ENCODE peak calls at places on chromosomes 3 and 15, in seven cellular contexts. Q is cardiac muscle cell, A is adrenal gland, U is endothelial cell of umbilical vein, V is fibroblast of lung, J is cardiac fibroblast, N is uterus. E is an unnamed sample.

GRCh38 chr15:80750591-80750990 is 28.6 kb upstream of the CEMIP start:
- DNase-seq in Q (no peak), A (no peak), U (no peak), V (peak), J (no peak), N (no peak), E (peak)

GRCh38 chr15:98177950-98178848 is 217.7 kb downstream of the ARRDC4 start:
- DNase-seq in Q (peak), A (peak), U (peak), V (peak), J (peak), N (peak), E (peak)

GRCh38 chr15:101043911-101044624 is 124.9 kb downstream of the LRRK1 start:
- DNase-seq in Q (no peak), A (peak), U (no peak), V (no peak), J (no peak), N (peak), E (no peak)

GRCh38 chr15:58332676-58333400 is 99.0 kb upstream of the LIPC start:
- DNase-seq in Q (no peak), A (no peak), U (no peak), V (peak), J (peak), N (no peak), E (peak)

GRCh38 chr3:62439176-62439813 is 65.9 kb upstream of the FEZF2 start:
- DNase-seq in Q (no peak), A (no peak), U (no peak), V (no peak), J (no peak), N (no peak), E (no peak)

GRCh38 chr3:126963261-126964190 is 19.4 kb upstream of the PLXNA1 start:
- DNase-seq in Q (no peak), A (no peak), U (no peak), V (no peak), J (no peak), N (no peak), E (no peak)

GRCh38 chr3:133943639-133944131 is 48.0 kb upstream of the RAB6B start:
- DNase-seq in Q (no peak), A (no peak), U (peak), V (peak), J (peak), N (peak), E (peak)

GRCh38 chr3:120555661-120556509 is 40.3 kb upstream of the NDUFB4 start:
- DNase-seq in Q (no peak), A (peak), U (no peak), V (no peak), J (no peak), N (no peak), E (no peak)

GRCh38 chr15:33138000-33138399 is 56.5 kb downstream of the FMN1 start:
- DNase-seq in Q (no peak), A (no peak), U (no peak), V (no peak), J (peak), N (no peak), E (no peak)

GRCh38 chr3:45688194-45688881 is 858 bp upstream of the SACM1L start:
- DNase-seq in Q (peak), A (no peak), U (peak), V (peak), J (no peak), N (peak), E (no peak)

GRCh38 chr3:90015688-90016356 is 908.4 kb downstream of the EPHA3 start:
- DNase-seq in Q (no peak), A (no peak), U (no peak), V (peak), J (peak), N (no peak), E (peak)

GRCh38 chr3:122679467-122680291 is 960 bp upstream of the PARP14 start:
- DNase-seq in Q (no peak), A (peak), U (peak), V (peak), J (peak), N (peak), E (no peak)

GRCh38 chr15:67127334-67127664 is 61.9 kb downstream of the SMAD3 start:
- DNase-seq in Q (no peak), A (no peak), U (no peak), V (no peak), J (no peak), N (no peak), E (no peak)

DNA sequence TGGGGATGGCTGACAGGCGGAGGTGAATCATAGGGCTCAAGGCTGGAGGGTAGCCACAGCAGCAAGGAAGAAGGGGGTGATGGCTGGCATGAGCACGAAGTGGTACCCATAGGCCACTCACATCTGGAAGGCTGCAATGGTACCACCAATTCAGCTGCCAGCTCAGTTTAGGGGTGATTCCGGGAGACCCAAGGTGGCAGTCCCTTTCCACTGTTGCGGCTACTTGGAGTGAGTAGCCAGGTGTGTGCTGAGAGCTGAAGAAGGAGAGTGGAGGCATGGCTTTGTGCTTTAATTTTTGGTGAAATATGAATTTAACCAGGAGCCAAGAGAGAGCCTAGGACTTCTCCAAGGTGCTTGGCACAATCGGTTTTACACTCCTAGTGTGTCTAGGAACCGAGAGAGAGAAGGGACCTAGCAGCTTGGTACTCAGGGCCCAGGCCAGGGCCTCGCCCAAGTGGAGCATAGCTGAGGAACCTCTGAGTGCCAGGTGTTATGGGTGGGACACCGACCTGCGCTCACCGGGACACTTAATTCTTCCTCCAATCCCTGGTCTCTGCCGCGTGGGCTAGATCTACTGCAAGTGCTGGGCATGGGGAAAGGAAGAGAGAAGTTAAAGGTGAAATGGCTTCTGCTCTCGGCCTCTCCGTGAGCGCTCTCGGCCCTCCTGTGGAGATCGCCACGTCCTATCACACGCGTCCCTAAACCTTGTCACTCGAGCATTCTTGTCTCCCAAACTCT is 32.2 kb upstream of the POLG start:
- DNase-seq in Q (no peak), A (no peak), U (no peak), V (no peak), J (no peak), N (no peak), E (no peak)
- H3K4me3 ChIP-seq in Q (no peak), A (no peak), U (no peak), V (no peak), J (no peak), N (no peak), E (no peak)

GRCh38 chr3:48004694-48005093 is 11.5 kb downstream of the MAP4 start:
- DNase-seq in Q (no peak), A (no peak), U (no peak), V (no peak), J (no peak), N (no peak), E (no peak)

GRCh38 chr3:48002787-48003186 is 13.4 kb downstream of the MAP4 start:
- DNase-seq in Q (no peak), A (no peak), U (no peak), V (no peak), J (no peak), N (no peak), E (no peak)

GRCh38 chr3:47996440-47996839 is 19.8 kb downstream of the MAP4 start:
- DNase-seq in Q (no peak), A (no peak), U (no peak), V (no peak), J (no peak), N (no peak), E (no peak)

GRCh38 chr3:48000212-48000611 is 16.0 kb downstream of the MAP4 start:
- DNase-seq in Q (no peak), A (no peak), U (no peak), V (no peak), J (no peak), N (no peak), E (no peak)

DNA sequence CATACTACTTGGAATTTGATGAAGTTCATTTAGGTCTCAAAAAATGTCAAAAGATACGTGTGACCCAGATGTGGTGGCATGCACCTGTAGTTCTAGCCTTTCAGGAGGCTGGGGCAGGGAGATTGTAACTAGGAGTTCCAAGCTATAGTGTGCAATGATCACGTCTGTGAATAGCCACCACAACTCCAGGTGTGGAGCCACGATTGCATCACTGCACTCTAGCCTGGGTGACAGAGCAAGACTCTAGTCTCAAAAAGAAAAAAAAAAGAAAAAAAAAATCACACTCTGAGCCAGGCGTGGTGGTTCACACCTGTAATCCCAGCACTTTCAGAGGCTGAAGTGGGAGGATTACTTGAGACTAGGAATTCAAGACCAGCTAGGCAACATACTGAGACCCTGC is 14.2 kb downstream of the MAP4 start:
- DNase-seq in Q (no peak), A (no peak), U (no peak), V (no peak), J (no peak), N (no peak), E (no peak)
- TF ChIP-seq CTCF in Q (no peak), A (no peak), U (no peak), V (no peak), J (no peak), N (no peak), E (no peak)

GRCh38 chr3:113985526-113985925 is 37.7 kb downstream of the ZDHHC23 start:
- DNase-seq in Q (no peak), A (no peak), U (no peak), V (no peak), J (no peak), N (no peak), E (no peak)
- H3K4me3 ChIP-seq in Q (no peak), A (no peak), U (no peak), V (no peak), J (no peak), N (no peak), E (no peak)

DNA sequence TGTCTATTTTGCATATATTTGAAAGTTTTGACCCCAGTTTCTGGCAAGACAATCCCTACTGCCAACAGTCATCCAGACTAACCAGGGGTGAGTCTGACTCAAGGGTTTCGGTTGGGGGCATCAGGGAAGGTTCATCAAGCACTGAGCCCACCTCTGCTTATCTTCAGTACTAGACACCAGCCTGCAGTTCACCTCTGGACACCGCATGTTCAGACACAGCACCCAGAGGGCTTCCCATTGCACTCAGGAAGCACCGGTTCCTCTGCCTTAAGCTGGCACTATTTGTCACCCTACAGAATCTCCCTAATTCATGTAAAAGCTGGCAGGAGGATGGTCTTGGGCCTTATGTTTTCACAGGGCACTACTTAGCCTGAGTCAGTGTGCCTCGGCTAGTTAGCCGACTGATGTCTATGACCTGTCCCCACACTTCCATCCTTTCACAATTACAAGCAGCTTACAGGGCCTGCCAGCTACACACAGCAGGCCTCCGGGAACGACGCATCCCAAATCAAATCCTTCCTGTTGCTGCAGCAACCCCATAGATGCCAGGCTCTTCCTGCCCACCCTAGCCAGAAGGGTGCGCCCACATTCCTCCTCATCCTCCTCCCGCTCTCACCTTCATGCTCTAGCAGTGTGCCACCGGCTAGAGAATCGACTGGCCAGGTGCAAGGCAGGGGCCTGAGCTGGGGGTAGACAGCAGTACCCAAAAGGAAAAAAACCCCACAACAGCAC is 52.5 kb downstream of the SH3BP5 start:
- DNase-seq in Q (no peak), A (no peak), U (no peak), V (no peak), J (no peak), N (no peak), E (no peak)
- TF ChIP-seq CTCF in Q (no peak), A (no peak), U (no peak), V (no peak), J (no peak), N (no peak), E (no peak)

DNA sequence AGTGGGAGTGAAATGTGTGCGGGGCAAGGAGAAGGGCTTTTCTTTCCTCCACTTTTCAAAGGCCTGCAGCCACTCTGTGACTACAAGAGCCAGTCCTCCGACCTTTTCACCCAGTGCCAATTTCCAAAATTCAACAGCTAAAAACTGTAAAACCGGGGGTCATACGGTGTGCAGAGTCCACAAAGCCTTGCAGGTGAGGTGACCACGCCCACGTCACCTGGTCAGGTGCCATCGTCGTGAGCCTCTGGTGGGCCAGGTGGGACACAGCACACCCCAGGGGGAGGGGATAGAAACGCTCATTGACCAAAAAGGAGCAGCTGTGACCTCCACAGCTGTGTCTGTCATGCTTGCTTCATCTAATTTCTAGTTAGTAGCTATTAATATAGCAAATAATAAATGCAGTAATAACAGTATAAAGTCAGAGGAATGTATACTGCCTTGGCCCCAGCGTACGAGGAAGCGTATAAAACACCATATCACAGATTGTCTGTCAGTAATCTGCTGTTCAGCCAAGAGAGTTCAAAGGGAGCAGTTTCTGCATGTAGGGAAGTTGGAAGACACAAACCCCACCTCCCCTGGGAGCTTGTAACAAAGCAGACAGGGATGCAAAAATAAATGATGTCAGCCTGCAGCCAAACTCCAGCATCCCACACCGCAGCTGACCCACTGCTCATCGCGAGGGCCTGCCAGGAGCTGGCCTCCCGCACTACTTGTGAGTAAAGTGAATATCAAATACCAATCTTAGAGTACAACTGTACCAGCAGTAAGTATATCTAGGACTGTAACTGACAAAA is 86.7 kb downstream of the VGLL4 start:
- DNase-seq in Q (no peak), A (no peak), U (peak), V (peak), J (peak), N (peak), E (peak)
- H3K4me3 ChIP-seq in Q (no peak), A (no peak), U (no peak), V (no peak), J (no peak), N (no peak), E (no peak)

GRCh38 chr3:94524102-94524922 is 461.5 kb downstream of the NSUN3 start:
- DNase-seq in Q (peak), A (no peak), U (no peak), V (no peak), J (no peak), N (no peak), E (no peak)

GRCh38 chr3:94522488-94522887 is 459.6 kb downstream of the NSUN3 start:
- DNase-seq in Q (peak), A (no peak), U (no peak), V (no peak), J (no peak), N (no peak), E (no peak)

GRCh38 chr3:94520364-94520763 is 457.5 kb downstream of the NSUN3 start:
- DNase-seq in Q (peak), A (no peak), U (no peak), V (no peak), J (no peak), N (no peak), E (no peak)

GRCh38 chr3:94529821-94530220 is 467.0 kb downstream of the NSUN3 start:
- DNase-seq in Q (no peak), A (no peak), U (no peak), V (no peak), J (no peak), N (no peak), E (no peak)

GRCh38 chr3:94525039-94525438 is 462.2 kb downstream of the NSUN3 start:
- DNase-seq in Q (peak), A (no peak), U (no peak), V (peak), J (peak), N (no peak), E (no peak)
- TF ChIP-seq CTCF in Q (peak), A (no peak), U (no peak), V (peak), J (peak), N (peak), E (peak)

DNA sequence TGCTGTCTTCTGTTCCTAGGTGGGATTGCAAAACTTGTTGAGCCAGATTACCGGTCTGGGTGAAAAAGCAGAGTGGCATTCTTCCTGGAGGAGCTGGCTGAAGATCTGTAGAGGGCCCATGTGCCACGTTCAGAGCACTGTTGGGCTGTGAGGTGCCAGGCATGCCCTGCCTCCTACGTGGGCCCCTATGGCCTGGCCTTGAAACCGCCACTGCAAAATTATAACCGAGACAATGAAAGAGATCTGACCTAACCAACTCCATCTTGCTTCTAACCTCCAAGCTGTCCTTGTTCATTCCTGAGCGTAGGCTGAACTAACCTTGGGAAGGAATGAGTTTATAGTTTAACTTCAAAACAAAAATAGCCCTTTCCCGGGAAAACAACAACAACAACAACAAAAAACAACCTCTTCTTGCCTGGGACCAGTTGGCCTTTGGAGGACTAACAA is 1.4 kb upstream of the ACAD9 start:
- DNase-seq in Q (no peak), A (no peak), U (no peak), V (no peak), J (no peak), N (no peak), E (no peak)
- H3K4me3 ChIP-seq in Q (peak), A (peak), U (peak), V (peak), J (peak), N (peak), E (peak)

GRCh38 chr15:47744496-47744895 is 27.2 kb downstream of the SEMA6D start:
- DNase-seq in Q (no peak), A (no peak), U (no peak), V (no peak), J (no peak), N (no peak), E (no peak)

GRCh38 chr15:47743886-47744285 is 26.6 kb downstream of the SEMA6D start:
- DNase-seq in Q (no peak), A (no peak), U (no peak), V (no peak), J (no peak), N (no peak), E (no peak)

GRCh38 chr15:47743385-47743784 is 26.1 kb downstream of the SEMA6D start:
- DNase-seq in Q (no peak), A (no peak), U (no peak), V (no peak), J (no peak), N (no peak), E (no peak)

GRCh38 chr15:47746516-47746915 is 29.2 kb downstream of the SEMA6D start:
- DNase-seq in Q (no peak), A (no peak), U (no peak), V (no peak), J (no peak), N (no peak), E (no peak)

DNA sequence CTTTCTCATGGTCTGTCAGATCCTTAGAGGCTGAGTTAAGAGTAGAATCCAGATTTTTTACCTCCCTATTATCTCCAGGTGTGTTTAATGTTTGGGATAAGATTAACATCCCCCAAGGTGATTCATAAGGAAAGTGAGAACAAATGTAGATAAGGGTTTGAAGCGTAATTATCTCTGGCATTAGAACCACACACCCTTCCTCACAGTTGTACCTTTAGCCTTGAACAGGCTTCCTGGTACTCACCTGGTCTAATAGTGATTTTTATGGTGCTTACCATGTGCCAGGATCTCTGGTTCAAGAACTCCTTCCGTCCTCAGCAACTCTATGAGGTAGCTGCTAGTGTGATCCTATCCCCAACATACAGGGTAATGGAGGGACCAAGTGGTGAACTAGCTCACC is 27.7 kb downstream of the SEMA6D start:
- DNase-seq in Q (no peak), A (no peak), U (no peak), V (no peak), J (no peak), N (no peak), E (no peak)
- TF ChIP-seq CTCF in Q (no peak), A (no peak), U (no peak), V (no peak), J (no peak), N (no peak), E (no peak)

E was measured in astrocyte of the spinal cord.